ENCODE peak calls at places on chromosomes 7 and 10, in four cellular contexts. B is dorsolateral prefrontal cortex, P is psoas muscle, S is IMR-90. M is an unnamed sample.

GRCh38 chr7:27179503-27180430 is 5.3 kb downstream of the HOXA11 start:
- DNase-seq in B (peak; percentile 50), P (peak; percentile 90), S (peak; percentile 45), M (no peak)

GRCh38 chr10:49612513-49613159 is 1.2 kb upstream of the CHAT start:
- DNase-seq in B (peak; percentile 27), S (no peak), P (peak; percentile 30), M (no peak)

GRCh38 chr10:7789390-7789789 is 1.4 kb downstream of the ATP5F1C start:
- DNase-seq in S (peak; percentile 48), P (no peak), B (no peak), M (no peak)

GRCh38 chr7:45985902-45986301 is 64.8 kb upstream of the IGFBP3 start:
- DNase-seq in B (no peak), S (peak; percentile 80), P (no peak), M (no peak)

GRCh38 chr7:114298011-114298410 is 116.6 kb upstream of the FOXP2 start:
- DNase-seq in S (no peak), B (no peak), P (no peak), M (peak; percentile 10)

GRCh38 chr7:112550468-112551060 is 69.8 kb downstream of the LSMEM1 start:
- DNase-seq in P (no peak), B (no peak), S (peak; percentile 71), M (peak; percentile 27)

GRCh38 chr10:90530526-90530925 is 327.3 kb downstream of the HTR7 start:
- DNase-seq in P (no peak), S (no peak), B (no peak), M (no peak)

GRCh38 chr7:80294321-80294720 is 159.7 kb downstream of the GNAI1 start:
- DNase-seq in B (no peak), P (no peak), S (peak; percentile 74), M (no peak)

GRCh38 chr7:12945901-12946300 is 258.5 kb downstream of the ARL4A start:
- DNase-seq in S (no peak), B (no peak), P (no peak), M (no peak)

GRCh38 chr7:80288175-80289122 is 153.8 kb downstream of the GNAI1 start:
- DNase-seq in S (peak; percentile 84), P (no peak), B (peak; percentile 49), M (no peak)

GRCh38 chr7:84735021-84735420 is 451.8 kb downstream of the SEMA3D start:
- DNase-seq in B (no peak), S (no peak), P (no peak), M (no peak)

GRCh38 chr7:11213246-11213645 is 239.6 kb downstream of the PHF14 start:
- DNase-seq in S (no peak), B (no peak), P (no peak), M (no peak)

GRCh38 chr10:105953056-105953455 is 1211.5 kb downstream of the SORCS1 start:
- DNase-seq in B (no peak), S (no peak), P (no peak), M (no peak)
- H3K27ac ChIP-seq in B (no peak overlapping the region), S (no peak overlapping the region), P (no peak overlapping the region), M (no peak overlapping the region)

GRCh38 chr10:119316002-119316358 is 108.6 kb downstream of the GRK5 start:
- DNase-seq in S (no peak), P (no peak), B (no peak), M (no peak)

GRCh38 chr10:119318411-119319160 is 111.2 kb downstream of the GRK5 start:
- DNase-seq in B (no peak), P (no peak), S (no peak), M (no peak)

GRCh38 chr10:119315128-119316001 is 108.0 kb downstream of the GRK5 start:
- DNase-seq in S (peak; percentile 98), B (no peak), P (peak; percentile 67), M (peak; percentile 57)

GRCh38 chr10:119314486-119314885 is 107.1 kb downstream of the GRK5 start:
- DNase-seq in S (no peak), P (no peak), B (no peak), M (no peak)

GRCh38 chr10:119316729-119317097 is 109.3 kb downstream of the GRK5 start:
- DNase-seq in B (no peak), S (peak; percentile 92), P (no peak), M (no peak)
- H3K27ac ChIP-seq in B (no peak overlapping the region), S (peak overlapping the region; percentile 93), P (peak overlapping the region; percentile 30), M (peak overlapping the region; percentile 74)

DNA sequence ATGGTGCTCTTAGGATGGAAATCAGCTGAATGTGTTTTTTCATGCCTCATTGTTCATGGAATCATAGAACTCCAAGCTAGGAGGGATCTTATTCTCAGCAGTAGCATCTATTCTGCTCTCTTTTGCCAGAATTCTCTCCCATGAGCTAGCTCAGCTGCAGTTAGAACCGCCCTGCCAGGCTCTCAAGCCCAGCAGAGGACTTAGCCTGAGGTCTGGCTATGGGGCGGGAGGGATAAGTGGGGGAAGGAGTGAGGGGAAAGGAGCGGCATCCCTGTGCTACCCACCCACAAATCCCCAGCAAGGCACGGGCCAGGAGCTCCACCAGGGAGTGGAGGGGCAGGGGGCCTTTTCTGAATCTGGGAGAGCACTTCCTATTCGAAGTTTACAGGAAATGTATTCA is 120.8 kb upstream of the PLXNA4 start:
- DNase-seq in B (no peak), P (no peak), S (no peak), M (no peak)
- H3K27ac ChIP-seq in B (no peak overlapping the region), P (no peak overlapping the region), S (no peak overlapping the region), M (no peak overlapping the region)

DNA sequence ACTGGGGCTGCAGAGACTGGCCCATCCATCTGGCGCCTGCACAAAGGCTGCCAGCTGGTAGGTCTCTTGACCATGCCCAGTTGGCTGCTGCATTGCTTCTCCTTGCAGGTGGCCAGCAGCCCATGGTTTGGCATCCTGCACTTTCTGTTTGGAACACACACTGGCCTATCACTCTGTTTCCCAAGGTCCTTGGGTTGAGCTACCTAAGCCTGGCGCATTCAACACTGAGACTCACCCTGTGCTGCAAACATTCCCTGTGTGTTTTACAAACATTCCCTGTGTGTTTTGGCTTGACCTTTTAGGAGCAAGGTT is 55.5 kb downstream of the TACR2 start:
- DNase-seq in B (no peak), S (no peak), P (peak; percentile 83), M (no peak)
- H3K27ac ChIP-seq in B (peak overlapping the region; percentile 31), S (no peak overlapping the region), P (peak overlapping the region; percentile 93), M (peak overlapping the region; percentile 85)

GRCh38 chr10:18527692-18528091 is 123.7 kb downstream of the NSUN6 start:
- DNase-seq in S (peak; percentile 69), P (no peak), B (no peak), M (no peak)

GRCh38 chr10:18533921-18534320 is 117.5 kb downstream of the NSUN6 start:
- DNase-seq in P (no peak), S (peak; percentile 35), B (no peak), M (no peak)

GRCh38 chr10:18528292-18528691 is 123.1 kb downstream of the NSUN6 start:
- DNase-seq in S (peak; percentile 54), B (no peak), P (no peak), M (no peak)

DNA sequence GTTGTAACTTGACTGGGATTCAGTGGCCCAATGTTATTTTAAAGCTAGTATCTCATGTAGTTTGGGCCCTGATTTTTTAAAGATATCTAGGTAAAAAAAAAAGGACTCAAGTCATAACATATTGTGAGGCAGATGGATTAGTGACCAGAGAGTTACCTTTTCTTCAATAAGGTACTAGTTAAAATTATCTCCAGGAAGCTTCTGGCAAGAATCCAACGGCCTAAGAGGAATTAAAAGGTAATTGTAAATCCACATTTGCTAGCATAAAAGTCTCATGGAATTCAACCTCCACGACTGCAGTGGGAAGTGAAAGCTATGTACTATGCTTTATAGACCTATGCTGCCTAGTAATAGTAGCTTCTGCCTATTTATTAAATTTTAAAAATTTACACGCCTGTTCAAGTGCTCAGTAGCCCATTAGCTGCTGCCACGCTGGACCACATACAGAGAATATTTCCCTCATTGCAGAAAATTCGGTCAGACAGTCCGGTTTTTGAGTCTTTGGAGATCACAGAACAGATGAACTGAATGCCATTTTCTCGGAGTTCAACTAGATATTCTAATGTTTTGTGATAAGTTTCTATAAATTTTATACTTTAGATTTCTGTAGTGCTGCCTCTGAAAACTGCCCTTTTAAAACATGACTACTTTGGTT is 118.4 kb downstream of the NSUN6 start:
- DNase-seq in B (no peak), P (no peak), S (no peak), M (no peak)
- H3K27ac ChIP-seq in B (no peak overlapping the region), P (no peak overlapping the region), S (no peak overlapping the region), M (no peak overlapping the region)

DNA sequence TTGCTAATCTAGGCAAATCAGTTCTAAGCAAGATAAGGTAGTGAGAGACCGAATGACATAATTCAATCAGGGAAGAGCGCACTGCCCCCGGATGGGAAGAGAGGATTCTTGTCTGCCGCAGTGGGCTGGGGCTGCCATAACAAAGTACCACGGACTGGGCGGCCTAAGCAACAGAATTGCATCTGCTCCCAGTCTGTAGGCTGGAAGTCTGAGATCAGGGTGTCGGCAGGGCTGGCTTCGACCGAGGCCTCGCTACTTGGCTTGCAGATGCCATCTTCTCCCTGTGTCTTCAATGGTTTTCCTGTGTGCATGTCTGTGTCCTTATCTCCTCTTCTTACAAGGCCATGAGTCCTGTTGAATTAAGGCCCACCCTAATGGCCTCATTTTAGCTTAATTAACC is 59.7 kb upstream of the TMEM72 start:
- DNase-seq in S (no peak), P (peak; percentile 40), B (no peak), M (no peak)
- H3K27ac ChIP-seq in S (no peak overlapping the region), P (no peak overlapping the region), B (no peak overlapping the region), M (no peak overlapping the region)

GRCh38 chr7:69047166-69047760 is 551.0 kb upstream of the AUTS2 start:
- DNase-seq in P (no peak), S (no peak), B (no peak), M (no peak)

GRCh38 chr7:69052447-69052846 is 545.8 kb upstream of the AUTS2 start:
- DNase-seq in B (no peak), P (no peak), S (no peak), M (no peak)

GRCh38 chr7:69049341-69049740 is 548.9 kb upstream of the AUTS2 start:
- DNase-seq in P (no peak), S (no peak), B (no peak), M (no peak)
- H3K27ac ChIP-seq in P (no peak overlapping the region), S (no peak overlapping the region), B (no peak overlapping the region), M (no peak overlapping the region)

DNA sequence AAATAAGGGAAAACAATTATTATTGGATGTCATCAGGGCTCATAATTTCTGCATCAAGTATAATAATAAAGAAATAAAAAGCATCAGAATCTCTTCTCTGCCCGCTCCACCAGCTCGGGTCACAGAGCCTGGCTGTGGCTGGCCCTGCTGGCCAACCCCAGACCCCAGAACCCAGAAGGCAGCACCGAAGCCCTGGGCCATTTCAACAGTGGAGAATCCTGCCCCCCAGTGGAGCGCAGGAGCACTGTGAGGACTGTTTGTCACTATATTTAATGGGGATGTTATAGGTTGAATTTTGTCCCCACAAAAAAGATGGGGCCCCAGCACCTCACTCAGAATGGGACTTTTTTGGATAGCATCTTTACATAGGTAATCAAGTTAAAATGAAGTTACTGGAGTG is 27.3 kb downstream of the DENND11 start:
- DNase-seq in S (no peak), P (no peak), B (no peak), M (no peak)
- H3K27ac ChIP-seq in S (no peak overlapping the region), P (peak overlapping the region; percentile 30), B (peak overlapping the region; percentile 79), M (peak overlapping the region; percentile 76)

GRCh38 chr7:92831716-92832622 is 4.4 kb downstream of the CDK6 start:
- DNase-seq in P (no peak), B (no peak), S (peak; percentile 96), M (no peak)
- H3K27ac ChIP-seq in P (peak overlapping the region; percentile 74), B (peak overlapping the region; percentile 94), S (peak overlapping the region; percentile 98), M (peak overlapping the region; percentile 76)